ENCODE peak calls at places on chromosomes 5 and 9, in four cellular contexts. One of them, this sample, is unnamed.
A peak's percentile ranks its signal among the peaks of the same experiment; 100 is the strongest.

GRCh38 chr9:18296702-18297531 is 177.0 kb upstream of the ADAMTSL1 start:
- DNase-seq in A549: no peak
- DNase-seq in K562: no peak
- DNase-seq in HepG2: no peak
- DNase-seq in this sample: peak; percentile 53

GRCh38 chr5:59789197-59789596 is 104.3 kb downstream of the PDE4D start:
- DNase-seq in K562: no peak
- DNase-seq in A549: peak; percentile 60
- DNase-seq in HepG2: no peak
- DNase-seq in this sample: no peak

GRCh38 chr5:78005021-78005785 is 229.1 kb upstream of the TBCA start:
- DNase-seq in K562: no peak
- DNase-seq in A549: no peak
- DNase-seq in HepG2: peak; percentile 27
- DNase-seq in this sample: peak; percentile 88

GRCh38 chr9:78011037-78011436 is 20.6 kb downstream of the GNAQ start:
- DNase-seq in A549: no peak
- DNase-seq in HepG2: no peak
- DNase-seq in K562: no peak
- DNase-seq in this sample: no peak

GRCh38 chr9:79817469-79818004 is 245.8 kb downstream of the TLE4 start:
- DNase-seq in A549: no peak
- DNase-seq in K562: no peak
- DNase-seq in HepG2: no peak
- DNase-seq in this sample: no peak

GRCh38 chr9:134622896-134623407 is 18.7 kb upstream of the COL5A1 start:
- DNase-seq in HepG2: no peak
- DNase-seq in K562: no peak
- DNase-seq in A549: no peak
- DNase-seq in this sample: no peak

GRCh38 chr5:77305222-77305846 is 94.9 kb downstream of the PDE8B start:
- DNase-seq in A549: no peak
- DNase-seq in HepG2: no peak
- DNase-seq in K562: no peak
- DNase-seq in this sample: no peak

GRCh38 chr5:34571380-34572041 is 84.6 kb upstream of the RAI14 start:
- DNase-seq in K562: no peak
- DNase-seq in A549: no peak
- DNase-seq in HepG2: no peak
- DNase-seq in this sample: peak; percentile 87

DNA sequence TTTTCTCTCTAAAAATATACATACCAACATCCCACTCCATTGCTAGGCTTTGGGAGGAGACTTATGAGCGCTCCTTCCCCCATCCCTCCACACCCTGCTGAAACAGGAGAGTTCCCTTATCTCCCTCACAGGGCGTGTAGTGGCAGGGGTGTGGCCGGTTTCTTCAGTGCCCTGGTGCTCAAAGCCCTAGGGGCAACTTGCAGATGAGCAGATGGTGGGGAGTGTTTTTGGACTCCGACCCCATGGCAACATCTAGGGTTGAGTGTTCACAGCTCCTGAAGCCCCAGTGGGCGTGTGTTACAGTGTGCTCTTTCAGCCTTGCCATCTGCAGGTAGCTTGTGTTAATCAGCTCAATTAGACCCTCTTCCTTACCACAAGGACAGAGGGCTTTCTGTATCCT is 409.5 kb downstream of the MAT2B start:
- DNase-seq in A549: no peak
- DNase-seq in HepG2: no peak
- DNase-seq in K562: no peak
- DNase-seq in this sample: no peak
- TF ChIP-seq MAZ in A549: no peak
- TF ChIP-seq MAZ in HepG2: no peak
- TF ChIP-seq MAZ in K562: no peak
- TF ChIP-seq MAZ in this sample: no peak

GRCh38 chr5:93583525-93583798 is 440 bp downstream of the NR2F1 start:
- DNase-seq in A549: peak; percentile 6
- DNase-seq in K562: no peak
- DNase-seq in HepG2: no peak
- DNase-seq in this sample: peak; percentile 53

GRCh38 chr5:93584531-93585053 is 1.6 kb downstream of the NR2F1 start:
- DNase-seq in K562: no peak
- DNase-seq in HepG2: no peak
- DNase-seq in A549: no peak
- DNase-seq in this sample: no peak

GRCh38 chr5:93581738-93582414 is 857 bp upstream of the NR2F1-AS1 start:
- DNase-seq in HepG2: peak; percentile 41
- DNase-seq in K562: no peak
- DNase-seq in A549: peak; percentile 83
- DNase-seq in this sample: peak; percentile 81

GRCh38 chr5:93583799-93584530 is 943 bp downstream of the NR2F1 start:
- DNase-seq in HepG2: peak; percentile 32
- DNase-seq in K562: no peak
- DNase-seq in A549: peak; percentile 54
- DNase-seq in this sample: peak; percentile 47

GRCh38 chr5:93582677-93583524 is at the start of gene NR2F1:
- DNase-seq in A549: peak; percentile 95
- DNase-seq in K562: peak; percentile 51
- DNase-seq in HepG2: peak; percentile 99
- DNase-seq in this sample: peak; percentile 99
- TF ChIP-seq MAZ in A549: peak; percentile 56
- TF ChIP-seq MAZ in K562: no peak
- TF ChIP-seq MAZ in HepG2: peak; percentile 87
- TF ChIP-seq MAZ in this sample: peak; percentile 83

DNA sequence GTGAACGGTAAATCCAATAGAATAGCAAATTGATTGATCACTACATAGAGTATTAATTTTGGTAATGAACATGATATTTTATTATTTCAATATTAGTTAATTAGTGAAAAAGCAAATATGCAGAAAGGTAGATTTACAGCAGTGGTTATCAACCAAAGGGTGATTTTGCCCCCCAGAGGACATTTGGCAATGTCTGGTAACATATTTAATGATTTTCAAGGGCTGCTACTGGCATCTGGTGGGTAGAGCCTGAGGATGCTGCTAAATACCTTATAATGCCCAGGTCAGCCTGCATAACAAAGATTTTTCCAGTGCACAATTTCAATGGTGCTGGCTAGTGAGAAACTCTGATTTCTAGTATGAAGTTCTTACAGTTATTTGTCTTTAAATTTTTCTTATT is 1313.7 kb downstream of the PTPRD start:
- DNase-seq in A549: no peak
- DNase-seq in K562: no peak
- DNase-seq in HepG2: no peak
- DNase-seq in this sample: no peak
- TF ChIP-seq MAZ in A549: no peak
- TF ChIP-seq MAZ in K562: no peak
- TF ChIP-seq MAZ in HepG2: no peak
- TF ChIP-seq MAZ in this sample: no peak

GRCh38 chr9:21160178-21160577 is 6.3 kb downstream of the IFNA21 start:
- DNase-seq in A549: no peak
- DNase-seq in K562: no peak
- DNase-seq in HepG2: no peak
- DNase-seq in this sample: no peak
- TF ChIP-seq MAZ in A549: no peak
- TF ChIP-seq MAZ in K562: no peak
- TF ChIP-seq MAZ in HepG2: no peak
- TF ChIP-seq MAZ in this sample: no peak

DNA sequence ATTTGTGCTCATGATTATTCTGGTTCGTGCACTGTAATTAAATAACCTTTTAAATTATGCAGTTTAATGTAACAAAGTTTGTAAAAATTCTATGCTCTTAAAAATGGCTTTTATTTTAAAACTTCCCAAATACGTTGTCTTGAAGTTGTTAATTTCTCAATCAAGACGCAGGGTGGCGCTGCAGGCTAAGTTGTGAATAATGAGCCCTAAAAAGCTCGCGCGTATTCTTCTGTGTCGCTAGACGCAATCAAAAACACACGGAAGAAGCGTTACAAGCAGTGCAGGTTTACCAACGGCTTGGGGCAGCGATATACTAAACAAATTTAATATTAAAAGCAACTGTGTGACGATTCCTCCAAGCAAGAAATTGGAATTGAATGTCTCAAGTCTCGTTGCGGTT is at the start of gene PCDHB4:
- DNase-seq in K562: no peak
- DNase-seq in A549: peak; percentile 10
- DNase-seq in HepG2: peak; percentile 5
- DNase-seq in this sample: no peak
- TF ChIP-seq MAZ in K562: no peak
- TF ChIP-seq MAZ in A549: no peak
- TF ChIP-seq MAZ in HepG2: no peak
- TF ChIP-seq MAZ in this sample: no peak